ENCODE peak calls at places on chromosomes 12 and 14, in eight cellular contexts. S is KG1; T is activated T-helper 1 cell treated with anti-CD3 and anti-CD28 coated beads, Interleukin-2, amount 50 U/mL, for 16 hours; K is stimulated activated naive CD8-positive, alpha-beta T cell treated with anti-CD3 and anti-CD28 coated beads, Interleukin-15, Interleukin-2, amounts not matched to agents 100 U/mL and 50 U/mL, for 24 hours; D is activated naive CD4-positive, alpha-beta T cell; V is stimulated activated CD8-positive, alpha-beta memory T cell treated with anti-CD3 and anti-CD28 coated beads, Interleukin-4, amount 100 ng/mL, for 1 hour; Q is NCI-H2081; G is NCI-H2029 treated with DMSO at 0.1 percent for 48 hours. A is an unnamed sample.

GRCh38 chr12:121282072-121282742 is 14.3 kb downstream of the CAMKK2 start:
- DNase-seq in D (no peak), G (no peak), K (no peak), T (no peak), V (no peak), S (no peak), Q (no peak), A (no peak)

GRCh38 chr12:132103542-132104308 is 40.4 kb downstream of the DDX51 start:
- DNase-seq in Q (no peak), T (no peak), S (no peak), K (no peak), G (no peak), D (no peak), V (no peak), A (no peak)

GRCh38 chr14:105938055-105938863 is 411.9 kb downstream of the TMEM121 start:
- DNase-seq in V (no peak), G (no peak), Q (no peak), D (no peak), T (no peak), S (no peak), K (no peak), A (no peak)

GRCh38 chr12:101698782-101699347 is 1.4 kb downstream of the CHPT1 start:
- DNase-seq in G (no peak), V (no peak), K (no peak), D (no peak), Q (no peak), S (no peak), T (no peak), A (no peak)

GRCh38 chr14:50399251-50400032 is 2.8 kb upstream of the CDKL1 start:
- DNase-seq in T (no peak), G (peak; percentile 74), S (no peak), V (no peak), D (no peak), Q (no peak), K (no peak), A (no peak)

GRCh38 chr12:10392394-10392930 is 2.6 kb upstream of the KLRK1 start:
- DNase-seq in G (peak; percentile 89), V (no peak), S (peak; percentile 14), T (no peak), D (no peak), Q (peak; percentile 56), K (peak; percentile 58), A (peak; percentile 64)

GRCh38 chr14:52314521-52315354 is 626 bp downstream of the PTGER2 start:
- DNase-seq in D (no peak), G (no peak), V (no peak), Q (no peak), T (peak; percentile 8), S (no peak), K (peak; percentile 54), A (no peak)

GRCh38 chr12:54352022-54352531 is 12.2 kb downstream of the GPR84 start:
- DNase-seq in K (peak; percentile 48), V (no peak), S (no peak), Q (peak; percentile 94), T (no peak), D (no peak), G (peak; percentile 78), A (peak; percentile 82)

GRCh38 chr12:109481863-109482262 is 4.4 kb downstream of the UBE3B start:
- DNase-seq in G (no peak), V (no peak), K (no peak), Q (no peak), D (no peak), S (no peak), T (no peak), A (no peak)

GRCh38 chr14:70152704-70153103 is 36.0 kb downstream of the SLC8A3 start:
- DNase-seq in V (no peak), G (no peak), K (no peak), D (no peak), T (no peak), S (no peak), Q (peak; percentile 1), A (no peak)

GRCh38 chr12:52580496-52580895 is 6.9 kb upstream of the KRT74 start:
- DNase-seq in S (no peak), T (no peak), V (no peak), D (no peak), G (no peak), Q (no peak), K (no peak), A (peak; percentile 28)

GRCh38 chr14:90970167-90970600 is 90.3 kb downstream of the RPS6KA5 start:
- DNase-seq in T (no peak), S (no peak), D (no peak), V (no peak), G (no peak), Q (no peak), K (no peak), A (no peak)

GRCh38 chr12:115354007-115354452 is 670.1 kb upstream of the TBX3 start:
- DNase-seq in D (no peak), S (no peak), V (no peak), K (peak; percentile 3), Q (no peak), T (no peak), G (no peak), A (no peak)

GRCh38 chr12:104549820-104550480 is 93.2 kb downstream of the CHST11 start:
- DNase-seq in Q (no peak), T (no peak), G (no peak), V (no peak), S (no peak), D (no peak), K (no peak), A (no peak)

GRCh38 chr14:77315115-77315944 is 5.4 kb downstream of the POMT2 start:
- DNase-seq in Q (no peak), K (no peak), D (no peak), T (no peak), S (no peak), V (no peak), G (no peak), A (no peak)

GRCh38 chr12:71438670-71439361 is 782 bp upstream of the LGR5 start:
- DNase-seq in V (no peak), Q (no peak), S (no peak), K (no peak), G (no peak), D (no peak), T (no peak), A (no peak)

GRCh38 chr12:93315907-93316622 is 61.7 kb upstream of the NUDT4 start:
- DNase-seq in S (no peak), T (no peak), K (no peak), G (no peak), V (no peak), D (no peak), Q (no peak), A (no peak)

GRCh38 chr12:103423061-103423473 is 72.7 kb downstream of the C12orf42 start:
- DNase-seq in S (no peak), K (no peak), D (no peak), G (no peak), Q (peak; percentile 86), V (no peak), T (no peak), A (peak; percentile 94)

GRCh38 chr14:24329736-24330135 is 5.1 kb downstream of the ADCY4 start:
- DNase-seq in D (no peak), S (no peak), G (no peak), Q (no peak), K (peak; percentile 66), T (no peak), V (peak; percentile 42), A (no peak)

GRCh38 chr14:61229475-61229888 is 51.7 kb downstream of the TMEM30B start:
- DNase-seq in Q (peak; percentile 22), T (no peak), K (no peak), V (no peak), S (no peak), G (peak; percentile 100), D (no peak), A (peak; percentile 89)

GRCh38 chr12:51686727-51687126 is 95.7 kb downstream of the SCN8A start:
- DNase-seq in S (no peak), G (no peak), V (no peak), K (no peak), D (no peak), T (no peak), Q (no peak), A (no peak)

GRCh38 chr12:12236896-12237295 is 29.9 kb downstream of the LRP6 start:
- DNase-seq in V (no peak), Q (no peak), S (no peak), T (no peak), K (no peak), G (no peak), D (no peak), A (no peak)

GRCh38 chr12:119630962-119631550 is 36.9 kb upstream of the PRKAB1 start:
- DNase-seq in D (no peak), T (no peak), V (no peak), K (no peak), G (no peak), Q (no peak), S (no peak), A (no peak)

GRCh38 chr14:77848031-77848430 is 48.1 kb downstream of the ADCK1 start:
- DNase-seq in D (no peak), K (no peak), Q (no peak), S (no peak), G (no peak), V (no peak), T (no peak), A (no peak)

GRCh38 chr12:53532026-53532425 is 24.7 kb upstream of the NPFF start:
- DNase-seq in D (no peak), T (no peak), K (no peak), V (no peak), S (no peak), Q (peak; percentile 40), G (no peak), A (no peak)

A was measured in DMS153.